ENCODE peak calls at places on chromosomes 4 and X, in nine cellular contexts. Z is A549; F is ovary; Y is transverse colon; R is lower lobe of right lung; P is H9; N is suprapubic skin; G is CD8-positive, alpha-beta T cell; Q is A673. U is an unnamed sample. For H3K4me1, the result is how much of the 10 kb centered on the place peaks cover.

GRCh38 chr4:133316874-133317273 is 167.8 kb downstream of the PCDH10 start:
- DNase-seq in Z (no peak), F (no peak), Y (no peak), R (no peak), P (no peak), N (no peak), G (no peak), Q (peak), U (no peak)

GRCh38 chr4:76687730-76688441 is 210.1 kb downstream of the SOWAHB start:
- DNase-seq in Z (no peak), F (no peak), Y (no peak), R (no peak), P (no peak), N (no peak), G (no peak), Q (no peak), U (no peak)

GRCh38 chrX:56733459-56734046 is 4.5 kb downstream of the NBDY start:
- DNase-seq in Z (peak), F (peak), Y (peak), R (no peak), P (no peak), N (no peak), G (peak), Q (peak), U (peak)

GRCh38 chrX:17692709-17693346 is 44.5 kb upstream of the SCML1 start:
- DNase-seq in Z (no peak), F (no peak), Y (no peak), R (no peak), P (peak), N (no peak), G (no peak), Q (peak), U (no peak)

GRCh38 chr4:166493828-166494432 is 620.9 kb downstream of the TLL1 start:
- DNase-seq in Z (no peak), F (no peak), Y (no peak), R (no peak), P (no peak), N (no peak), G (no peak), Q (no peak), U (no peak)

GRCh38 chr4:144316869-144317268 is 176.4 kb upstream of the GYPA start:
- DNase-seq in Z (no peak), F (no peak), Y (no peak), R (no peak), P (no peak), N (no peak), G (no peak), Q (no peak), U (no peak)

GRCh38 chr4:168480991-168481588 is 798 bp upstream of the DDX60L start:
- DNase-seq in Z (peak), F (no peak), Y (peak), R (no peak), P (no peak), N (no peak), G (peak), Q (peak), U (no peak)

GRCh38 chr4:62571494-62571893 is 1371.4 kb downstream of the ADGRL3 start:
- DNase-seq in Z (no peak), F (no peak), Y (peak), R (no peak), P (no peak), N (no peak), G (no peak), Q (no peak), U (no peak)

GRCh38 chrX:137573356-137574101 is 7.6 kb downstream of the ZIC3 start:
- DNase-seq in Z (no peak), F (no peak), Y (no peak), R (no peak), P (peak), N (no peak), G (no peak), Q (no peak), U (no peak)

DNA sequence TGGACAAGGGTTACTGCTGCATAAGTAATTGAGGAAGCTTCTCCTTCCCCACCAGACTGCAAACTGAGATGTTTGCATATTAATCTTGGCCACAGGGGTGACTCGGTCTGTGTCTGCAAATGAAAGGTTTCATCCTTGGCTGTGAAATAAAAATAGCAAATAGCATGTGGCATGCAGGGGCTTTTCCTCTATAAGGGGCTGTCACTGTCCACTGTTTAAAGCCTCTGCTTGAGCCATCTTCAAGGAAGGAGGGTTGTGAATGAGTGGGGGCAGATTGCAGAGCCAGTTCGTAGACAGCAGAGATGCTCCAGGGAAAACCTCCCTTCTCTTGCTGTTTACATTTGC is 33.3 kb downstream of the TMSB4X start:
- DNase-seq in Z (no peak), F (no peak), Y (no peak), R (no peak), P (no peak), N (no peak), G (no peak), Q (no peak), U (no peak)
- H3K4me1 ChIP-seq in Z (half or more), F (under half), Y (under half), R (under half), P (under half), N (under half), G (under half), Q (under half), U (under half)

GRCh38 chr4:72568959-72569718 is at the start of gene ADAMTS3:
- DNase-seq in Z (peak), F (peak), Y (peak), R (peak), P (peak), N (peak), G (no peak), Q (peak), U (no peak)
- TF ChIP-seq CTCF in Z (no peak), F (no peak), Y (no peak), R (no peak), P (no peak), N (no peak), G (no peak), Q (no peak), U (no peak)

GRCh38 chrX:35728481-35728880 is 69.7 kb upstream of the MAGEB16 start:
- DNase-seq in Z (no peak), F (no peak), Y (no peak), R (no peak), P (peak), N (no peak), G (no peak), Q (no peak), U (no peak)
- H3K4me1 ChIP-seq in Z (under half), F (under half), Y (under half), R (under half), P (under half), N (under half), G (under half), Q (under half), U (under half)

GRCh38 chr4:1768367-1769034 is 24.6 kb upstream of the FGFR3 start:
- DNase-seq in Z (no peak), F (no peak), Y (no peak), R (peak), P (no peak), N (no peak), G (no peak), Q (no peak), U (no peak)

GRCh38 chr4:1766336-1767057 is 26.6 kb upstream of the FGFR3 start:
- DNase-seq in Z (peak), F (no peak), Y (no peak), R (no peak), P (peak), N (no peak), G (no peak), Q (no peak), U (no peak)

GRCh38 chr4:1767058-1767769 is 25.9 kb upstream of the FGFR3 start:
- DNase-seq in Z (no peak), F (no peak), Y (no peak), R (no peak), P (peak), N (no peak), G (no peak), Q (peak), U (no peak)

GRCh38 chr4:1769692-1770091 is 23.4 kb upstream of the FGFR3 start:
- DNase-seq in Z (no peak), F (no peak), Y (no peak), R (no peak), P (no peak), N (no peak), G (no peak), Q (no peak), U (no peak)

GRCh38 chr4:1767770-1768366 is 25.2 kb upstream of the FGFR3 start:
- DNase-seq in Z (peak), F (no peak), Y (peak), R (peak), P (peak), N (no peak), G (no peak), Q (peak), U (no peak)
- TF ChIP-seq CTCF in Z (peak), F (no peak), Y (peak), R (peak), P (peak), N (peak), G (no peak), Q (peak), U (no peak)

GRCh38 chr4:86101841-86102240 is 258.0 kb downstream of the MAPK10 start:
- DNase-seq in Z (no peak), F (no peak), Y (no peak), R (no peak), P (no peak), N (no peak), G (no peak), Q (no peak), U (no peak)
- H3K4me1 ChIP-seq in Z (under half), F (under half), Y (under half), R (under half), P (under half), N (under half), G (under half), Q (under half), U (under half)

GRCh38 chr4:71732706-71733105 is 51.2 kb downstream of the GC start:
- DNase-seq in Z (peak), F (no peak), Y (no peak), R (no peak), P (no peak), N (no peak), G (no peak), Q (peak), U (no peak)
- TF ChIP-seq CTCF in Z (peak), F (no peak), Y (peak), R (peak), P (peak), N (no peak), G (no peak), Q (peak), U (no peak)

DNA sequence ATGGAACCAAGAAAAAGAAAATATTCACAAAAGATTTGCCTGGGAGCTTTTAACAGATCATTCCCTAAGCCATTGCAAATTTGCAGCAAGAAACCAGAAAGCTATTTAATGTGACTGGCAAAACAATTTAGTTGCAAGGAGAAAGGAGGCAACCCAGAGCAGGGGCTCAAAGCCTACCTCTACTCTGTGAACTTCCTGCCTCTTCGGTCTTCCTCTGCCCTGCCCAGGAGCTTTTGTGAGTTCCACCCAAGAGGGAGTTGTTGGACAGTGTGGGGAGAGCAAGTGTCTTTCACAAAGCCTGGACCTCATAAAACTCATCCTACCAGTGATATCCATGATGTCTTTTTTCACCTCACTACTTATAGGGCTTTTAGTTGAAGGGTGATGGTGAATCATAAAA is 107.4 kb downstream of the AFF1 start:
- DNase-seq in Z (no peak), F (no peak), Y (no peak), R (no peak), P (no peak), N (no peak), G (no peak), Q (no peak), U (no peak)
- H3K4me1 ChIP-seq in Z (under half), F (under half), Y (half or more), R (half or more), P (under half), N (half or more), G (under half), Q (under half), U (half or more)

GRCh38 chr4:99179178-99179577 is 35.1 kb upstream of the ADH4 start:
- DNase-seq in Z (no peak), F (no peak), Y (no peak), R (no peak), P (no peak), N (no peak), G (no peak), Q (no peak), U (no peak)

GRCh38 chr4:99179626-99180025 is 35.5 kb upstream of the ADH4 start:
- DNase-seq in Z (no peak), F (no peak), Y (peak), R (no peak), P (no peak), N (no peak), G (no peak), Q (no peak), U (no peak)

GRCh38 chr4:99185581-99185980 is 33.5 kb downstream of the ADH6 start:
- DNase-seq in Z (no peak), F (no peak), Y (no peak), R (no peak), P (no peak), N (no peak), G (no peak), Q (no peak), U (no peak)

GRCh38 chr4:99186029-99186428 is 33.0 kb downstream of the ADH6 start:
- DNase-seq in Z (no peak), F (no peak), Y (no peak), R (no peak), P (no peak), N (no peak), G (no peak), Q (no peak), U (no peak)

GRCh38 chr4:99180367-99181169 is 36.5 kb upstream of the ADH4 start:
- DNase-seq in Z (no peak), F (no peak), Y (no peak), R (no peak), P (no peak), N (no peak), G (no peak), Q (no peak), U (peak)
- TF ChIP-seq CTCF in Z (no peak), F (no peak), Y (no peak), R (no peak), P (no peak), N (no peak), G (no peak), Q (no peak), U (no peak)

GRCh38 chrX:68109162-68109561 is 324.1 kb downstream of the OPHN1 start:
- DNase-seq in Z (no peak), F (no peak), Y (no peak), R (no peak), P (no peak), N (no peak), G (no peak), Q (no peak), U (no peak)
- H3K4me1 ChIP-seq in Z (under half), F (under half), Y (under half), R (under half), P (under half), N (under half), G (under half), Q (under half), U (under half)